ENCODE peak calls at places on chromosomes 11 and 22, in ten cellular contexts. X, F, G, P, D, E, T, S, H and Z are unnamed samples. For H3K4me1, the result is how much of the 10 kb centered on the place peaks cover.

GRCh38 chr11:3056296-3057068 is 741 bp downstream of the CARS1 start:
- DNase-seq in X (peak), H (no peak), D (no peak), F (no peak), G (peak), T (peak), S (no peak), P (no peak), E (no peak), Z (no peak)

GRCh38 chr11:6127881-6128280 is 20.4 kb downstream of the OR56B4 start:
- DNase-seq in G (peak), S (no peak), E (no peak), X (no peak), P (no peak), T (no peak), H (no peak), F (no peak), D (no peak), Z (peak)

GRCh38 chr11:76797341-76798201 is 14.4 kb downstream of the TSKU start:
- DNase-seq in X (no peak), H (no peak), S (no peak), D (no peak), G (no peak), P (no peak), F (no peak), E (no peak), T (no peak), Z (no peak)

GRCh38 chr11:31808721-31809542 is 2.2 kb downstream of the PAX6 start:
- DNase-seq in G (no peak), S (no peak), H (no peak), F (peak), T (peak), P (no peak), E (no peak), X (no peak), D (no peak), Z (no peak)

GRCh38 chr22:43346521-43346929 is 3.4 kb upstream of the SCUBE1 start:
- DNase-seq in H (peak), T (peak), P (peak), D (peak), G (peak), F (no peak), E (peak), X (peak), S (peak), Z (peak)

GRCh38 chr11:10460611-10461275 is 5.7 kb downstream of the AMPD3 start:
- DNase-seq in E (no peak), H (no peak), D (no peak), P (peak), S (no peak), X (no peak), T (no peak), G (no peak), F (no peak), Z (no peak)

GRCh38 chr11:131522851-131523250 is 152.4 kb downstream of the NTM start:
- DNase-seq in T (no peak), G (no peak), F (peak), H (no peak), S (no peak), D (no peak), P (no peak), E (no peak), X (no peak), Z (no peak)

GRCh38 chr11:129723964-129724291 is 91.7 kb upstream of the TMEM45B start:
- DNase-seq in P (no peak), F (no peak), T (no peak), E (no peak), H (no peak), D (no peak), G (no peak), S (no peak), X (no peak), Z (no peak)

GRCh38 chr11:27864046-27865025 is 164.1 kb upstream of the BDNF start:
- DNase-seq in E (peak), H (no peak), S (no peak), T (no peak), D (no peak), X (peak), F (peak), P (no peak), G (no peak), Z (no peak)

GRCh38 chr11:84714316-84714780 is 912.8 kb downstream of the DLG2 start:
- DNase-seq in P (peak), F (peak), H (peak), X (peak), D (no peak), S (peak), E (peak), G (peak), T (peak), Z (peak)

GRCh38 chr11:113147249-113147648 is 167.1 kb upstream of the TTC12 start:
- DNase-seq in T (peak), D (no peak), X (no peak), F (no peak), H (no peak), G (no peak), S (no peak), P (peak), E (no peak), Z (no peak)

GRCh38 chr11:117610901-117611300 is 186.1 kb downstream of the DSCAML1 start:
- DNase-seq in S (no peak), E (no peak), G (no peak), H (no peak), X (no peak), T (no peak), P (no peak), D (no peak), F (no peak), Z (peak)

GRCh38 chr11:83093634-83094033 is 21.9 kb upstream of the RAB30 start:
- DNase-seq in D (no peak), T (no peak), X (no peak), H (no peak), S (no peak), G (no peak), P (no peak), F (no peak), E (no peak), Z (no peak)

GRCh38 chr11:46382644-46383403 is 1.4 kb downstream of the MDK start:
- DNase-seq in F (no peak), E (no peak), T (peak), S (no peak), X (no peak), P (peak), H (no peak), D (no peak), G (no peak), Z (no peak)

GRCh38 chr11:125110506-125110905 is 920 bp downstream of the TMEM218 start:
- DNase-seq in F (no peak), X (no peak), H (no peak), S (no peak), E (no peak), P (no peak), D (no peak), G (no peak), T (peak), Z (no peak)

GRCh38 chr22:24968066-24968561 is 15.6 kb downstream of the KIAA1671 start:
- DNase-seq in H (no peak), S (peak), X (no peak), E (no peak), P (peak), G (peak), D (no peak), F (peak), T (peak), Z (no peak)

GRCh38 chr11:60879104-60879503 is 11.8 kb downstream of the ZP1 start:
- DNase-seq in S (no peak), D (no peak), F (no peak), E (no peak), G (no peak), X (no peak), T (no peak), P (no peak), H (no peak), Z (no peak)

GRCh38 chr22:41608386-41608785 is 12.5 kb downstream of the DESI1 start:
- DNase-seq in G (no peak), X (no peak), S (no peak), P (no peak), H (no peak), E (no peak), F (no peak), D (no peak), T (no peak), Z (no peak)

GRCh38 chr22:31244044-31244942 is 32.2 kb downstream of the LIMK2 start:
- DNase-seq in G (peak), F (peak), X (no peak), S (peak), D (no peak), H (no peak), E (no peak), T (peak), P (peak), Z (peak)

GRCh38 chr11:93099811-93100210 is 98.0 kb downstream of the SLC36A4 start:
- DNase-seq in F (peak), G (peak), T (no peak), S (no peak), X (no peak), D (no peak), H (no peak), P (no peak), E (no peak), Z (peak)

GRCh38 chr22:23256986-23257888 is 76.9 kb downstream of the BCR start:
- DNase-seq in D (no peak), G (peak), E (no peak), H (no peak), P (no peak), X (peak), S (no peak), F (no peak), T (no peak), Z (peak)

GRCh38 chr22:23253475-23254055 is 73.3 kb downstream of the BCR start:
- DNase-seq in X (no peak), F (no peak), T (no peak), D (no peak), P (no peak), H (no peak), S (no peak), E (no peak), G (no peak), Z (no peak)

GRCh38 chr22:23256138-23256932 is 76.0 kb downstream of the BCR start:
- DNase-seq in H (no peak), S (no peak), T (no peak), E (no peak), X (no peak), D (no peak), G (no peak), P (no peak), F (no peak), Z (no peak)

GRCh38 chr22:23257889-23258825 is 77.8 kb downstream of the BCR start:
- DNase-seq in T (no peak), G (no peak), H (no peak), F (no peak), X (no peak), P (no peak), D (no peak), S (no peak), E (no peak), Z (no peak)

GRCh38 chr22:23255506-23255905 is 75.2 kb downstream of the BCR start:
- DNase-seq in E (no peak), D (no peak), F (no peak), H (no peak), G (no peak), T (no peak), S (no peak), X (no peak), P (no peak), Z (no peak)
- H3K4me1 ChIP-seq in E (under half), D (under half), F (under half), H (under half), G (under half), T (under half), S (under half), X (under half), P (under half), Z (under half)

DNA sequence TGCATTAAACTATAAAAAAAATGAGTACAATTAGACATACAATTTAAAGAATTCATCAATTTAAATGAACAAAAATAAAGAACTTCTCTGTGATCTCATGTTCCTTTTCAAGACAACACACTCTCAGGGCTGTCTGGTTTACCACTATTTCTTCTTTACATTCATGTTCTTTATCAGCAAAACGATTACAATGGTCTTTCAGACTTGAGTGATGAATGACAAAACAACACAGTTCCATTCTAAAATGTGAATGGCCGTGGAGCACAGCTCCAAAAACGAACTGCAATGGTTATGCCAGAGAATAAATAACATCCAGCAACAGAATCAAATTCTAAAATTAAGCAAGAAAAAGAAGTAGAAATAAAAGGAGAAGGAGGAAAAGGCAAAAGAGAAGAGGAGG is 113.1 kb downstream of the CADM1 start:
- DNase-seq in F (no peak), G (no peak), H (no peak), D (no peak), S (no peak), P (no peak), E (no peak), X (no peak), T (no peak), Z (no peak)
- H3K4me1 ChIP-seq in F (under half), G (under half), H (under half), D (under half), S (under half), P (under half), E (under half), X (under half), T (under half), Z (under half)

GRCh38 chr11:119664701-119665420 is 64.1 kb downstream of the NECTIN1 start:
- DNase-seq in X (no peak), S (no peak), D (no peak), F (no peak), P (no peak), E (no peak), H (no peak), G (no peak), T (no peak), Z (no peak)
- H3K4me1 ChIP-seq in X (under half), S (under half), D (under half), F (under half), P (under half), E (under half), H (under half), G (under half), T (under half), Z (under half)

GRCh38 chr11:33697997-33698396 is 2.6 kb downstream of the C11orf91 start:
- DNase-seq in H (no peak), P (no peak), S (no peak), G (no peak), X (no peak), F (no peak), E (no peak), D (no peak), T (no peak), Z (no peak)
- H3K4me1 ChIP-seq in H (half or more), P (under half), S (under half), G (half or more), X (under half), F (half or more), E (under half), D (under half), T (under half), Z (under half)

GRCh38 chr22:46584081-46584903 is 35.9 kb upstream of the GRAMD4 start:
- DNase-seq in F (peak), E (no peak), G (no peak), D (no peak), P (peak), X (no peak), H (peak), S (no peak), T (no peak), Z (peak)
- H3K4me1 ChIP-seq in F (under half), E (under half), G (under half), D (under half), P (under half), X (half or more), H (half or more), S (under half), T (under half), Z (under half)

DNA sequence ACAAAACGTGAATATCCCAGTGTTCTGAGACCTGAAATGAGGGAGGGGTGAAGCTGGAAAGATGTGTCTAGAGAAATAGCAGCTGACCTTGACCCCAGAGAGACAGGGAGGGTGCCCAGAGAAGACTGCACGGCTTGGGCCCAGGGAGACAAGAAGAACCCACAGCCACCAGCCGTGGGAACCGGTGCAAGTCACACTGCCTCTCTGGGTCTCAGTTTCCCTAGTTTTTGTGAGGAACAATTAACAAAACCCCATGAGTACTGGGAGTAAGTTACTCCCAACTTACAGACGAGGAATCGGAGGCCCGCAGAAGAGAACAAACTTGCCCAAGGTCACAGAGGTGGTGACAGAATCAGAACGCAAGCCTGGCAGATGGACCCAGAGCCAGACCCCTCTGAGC is 19.2 kb downstream of the TNKS1BP1 start:
- DNase-seq in H (no peak), T (no peak), E (no peak), S (no peak), G (no peak), X (no peak), F (no peak), D (no peak), P (no peak), Z (no peak)
- H3K4me1 ChIP-seq in H (half or more), T (under half), E (under half), S (under half), G (half or more), X (under half), F (under half), D (under half), P (under half), Z (under half)

GRCh38 chr22:20863356-20863755 is 4.5 kb downstream of the SNAP29 start:
- DNase-seq in F (no peak), P (no peak), D (no peak), H (no peak), X (no peak), S (no peak), E (no peak), T (no peak), G (no peak), Z (no peak)
- H3K4me1 ChIP-seq in F (under half), P (under half), D (half or more), H (half or more), X (under half), S (under half), E (under half), T (under half), G (under half), Z (under half)